ENCODE peak calls at places on chromosome 15, in ten cellular contexts. One of them, this sample, is unnamed.
A peak's percentile ranks its signal among the peaks of the same experiment; 100 is the strongest.

GRCh38 chr15:68151277-68151676 is 53.9 kb downstream of the CALML4 start:
- DNase-seq in Panc1: no peak
- DNase-seq in breast epithelium: no peak
- DNase-seq in tibial artery: no peak
- DNase-seq in IMR-90: peak; percentile 53
- DNase-seq in AG04450: no peak
- DNase-seq in fibroblast of lung: peak; percentile 10
- DNase-seq in heart left ventricle: no peak
- DNase-seq in heart right ventricle: no peak
- DNase-seq in neural progenitor cell: no peak
- DNase-seq in this sample: no peak

GRCh38 chr15:73244333-73244732 is 124.4 kb downstream of the HCN4 start:
- DNase-seq in neural progenitor cell: peak; percentile 58
- DNase-seq in IMR-90: no peak
- DNase-seq in tibial artery: no peak
- DNase-seq in heart right ventricle: no peak
- DNase-seq in fibroblast of lung: no peak
- DNase-seq in breast epithelium: no peak
- DNase-seq in AG04450: no peak
- DNase-seq in heart left ventricle: no peak
- DNase-seq in Panc1: no peak
- DNase-seq in this sample: no peak

GRCh38 chr15:58987036-58987435 is 427 bp upstream of the RNF111 start:
- DNase-seq in neural progenitor cell: no peak
- DNase-seq in heart right ventricle: no peak
- DNase-seq in AG04450: no peak
- DNase-seq in tibial artery: no peak
- DNase-seq in fibroblast of lung: peak; percentile 7
- DNase-seq in Panc1: no peak
- DNase-seq in IMR-90: peak; percentile 57
- DNase-seq in heart left ventricle: no peak
- DNase-seq in breast epithelium: no peak
- DNase-seq in this sample: no peak

GRCh38 chr15:62940755-62941361 is 101.7 kb upstream of the TPM1 start:
- DNase-seq in Panc1: no peak
- DNase-seq in heart right ventricle: peak; percentile 79
- DNase-seq in fibroblast of lung: peak; percentile 98
- DNase-seq in breast epithelium: no peak
- DNase-seq in neural progenitor cell: no peak
- DNase-seq in AG04450: peak; percentile 80
- DNase-seq in IMR-90: peak; percentile 98
- DNase-seq in tibial artery: peak; percentile 93
- DNase-seq in heart left ventricle: peak; percentile 82
- DNase-seq in this sample: peak; percentile 69

GRCh38 chr15:78092111-78093041 is at the start of gene SH2D7:
- DNase-seq in fibroblast of lung: peak; percentile 27
- DNase-seq in IMR-90: no peak
- DNase-seq in heart left ventricle: peak; percentile 36
- DNase-seq in Panc1: no peak
- DNase-seq in tibial artery: peak; percentile 61
- DNase-seq in neural progenitor cell: no peak
- DNase-seq in breast epithelium: no peak
- DNase-seq in AG04450: no peak
- DNase-seq in heart right ventricle: no peak
- DNase-seq in this sample: peak; percentile 35

GRCh38 chr15:35557012-35557411 is 11.0 kb upstream of the DPH6 start:
- DNase-seq in heart left ventricle: no peak
- DNase-seq in fibroblast of lung: no peak
- DNase-seq in Panc1: no peak
- DNase-seq in AG04450: no peak
- DNase-seq in neural progenitor cell: no peak
- DNase-seq in heart right ventricle: no peak
- DNase-seq in breast epithelium: no peak
- DNase-seq in IMR-90: no peak
- DNase-seq in tibial artery: no peak
- DNase-seq in this sample: no peak

GRCh38 chr15:85013785-85014184 is 32.1 kb downstream of the PDE8A start:
- DNase-seq in IMR-90: no peak
- DNase-seq in breast epithelium: no peak
- DNase-seq in AG04450: no peak
- DNase-seq in fibroblast of lung: no peak
- DNase-seq in neural progenitor cell: no peak
- DNase-seq in heart right ventricle: no peak
- DNase-seq in heart left ventricle: no peak
- DNase-seq in Panc1: no peak
- DNase-seq in tibial artery: no peak
- DNase-seq in this sample: no peak

GRCh38 chr15:94240486-94240885 is 9.1 kb downstream of the MCTP2 start:
- DNase-seq in AG04450: no peak
- DNase-seq in IMR-90: no peak
- DNase-seq in heart left ventricle: no peak
- DNase-seq in neural progenitor cell: no peak
- DNase-seq in fibroblast of lung: no peak
- DNase-seq in heart right ventricle: no peak
- DNase-seq in tibial artery: no peak
- DNase-seq in Panc1: no peak
- DNase-seq in breast epithelium: no peak
- DNase-seq in this sample: no peak

GRCh38 chr15:92394327-92395175 is 870 bp downstream of the ST8SIA2 start:
- DNase-seq in breast epithelium: no peak
- DNase-seq in IMR-90: no peak
- DNase-seq in neural progenitor cell: peak; percentile 74
- DNase-seq in heart right ventricle: no peak
- DNase-seq in Panc1: no peak
- DNase-seq in tibial artery: no peak
- DNase-seq in fibroblast of lung: peak; percentile 24
- DNase-seq in heart left ventricle: no peak
- DNase-seq in AG04450: no peak
- DNase-seq in this sample: peak; percentile 52

GRCh38 chr15:53982281-53982680 is 4.0 kb downstream of the UNC13C start:
- DNase-seq in IMR-90: no peak
- DNase-seq in fibroblast of lung: no peak
- DNase-seq in Panc1: no peak
- DNase-seq in heart right ventricle: no peak
- DNase-seq in tibial artery: no peak
- DNase-seq in breast epithelium: no peak
- DNase-seq in AG04450: no peak
- DNase-seq in neural progenitor cell: no peak
- DNase-seq in heart left ventricle: no peak
- DNase-seq in this sample: no peak

GRCh38 chr15:78065973-78066946 is 11.3 kb downstream of the TBC1D2B start:
- DNase-seq in neural progenitor cell: no peak
- DNase-seq in heart left ventricle: no peak
- DNase-seq in tibial artery: peak; percentile 59
- DNase-seq in fibroblast of lung: peak; percentile 84
- DNase-seq in breast epithelium: no peak
- DNase-seq in heart right ventricle: no peak
- DNase-seq in IMR-90: no peak
- DNase-seq in AG04450: no peak
- DNase-seq in Panc1: no peak
- DNase-seq in this sample: no peak

GRCh38 chr15:62515696-62516395 is 350.8 kb upstream of the C2CD4B start:
- DNase-seq in breast epithelium: no peak
- DNase-seq in fibroblast of lung: no peak
- DNase-seq in IMR-90: no peak
- DNase-seq in tibial artery: no peak
- DNase-seq in heart right ventricle: no peak
- DNase-seq in heart left ventricle: no peak
- DNase-seq in neural progenitor cell: no peak
- DNase-seq in Panc1: no peak
- DNase-seq in AG04450: no peak
- DNase-seq in this sample: no peak

GRCh38 chr15:99961011-99961441 is 227.8 kb upstream of the LYSMD4 start:
- DNase-seq in AG04450: no peak
- DNase-seq in Panc1: no peak
- DNase-seq in neural progenitor cell: peak; percentile 49
- DNase-seq in fibroblast of lung: no peak
- DNase-seq in tibial artery: peak; percentile 61
- DNase-seq in heart right ventricle: no peak
- DNase-seq in IMR-90: no peak
- DNase-seq in heart left ventricle: peak; percentile 29
- DNase-seq in breast epithelium: peak; percentile 40
- DNase-seq in this sample: no peak

GRCh38 chr15:92810418-92811138 is 89.5 kb upstream of the CHD2 start:
- DNase-seq in fibroblast of lung: peak; percentile 82
- DNase-seq in Panc1: no peak
- DNase-seq in breast epithelium: no peak
- DNase-seq in IMR-90: peak; percentile 78
- DNase-seq in heart left ventricle: peak; percentile 75
- DNase-seq in tibial artery: peak; percentile 84
- DNase-seq in heart right ventricle: peak; percentile 72
- DNase-seq in neural progenitor cell: peak; percentile 77
- DNase-seq in AG04450: no peak
- DNase-seq in this sample: peak; percentile 55

DNA sequence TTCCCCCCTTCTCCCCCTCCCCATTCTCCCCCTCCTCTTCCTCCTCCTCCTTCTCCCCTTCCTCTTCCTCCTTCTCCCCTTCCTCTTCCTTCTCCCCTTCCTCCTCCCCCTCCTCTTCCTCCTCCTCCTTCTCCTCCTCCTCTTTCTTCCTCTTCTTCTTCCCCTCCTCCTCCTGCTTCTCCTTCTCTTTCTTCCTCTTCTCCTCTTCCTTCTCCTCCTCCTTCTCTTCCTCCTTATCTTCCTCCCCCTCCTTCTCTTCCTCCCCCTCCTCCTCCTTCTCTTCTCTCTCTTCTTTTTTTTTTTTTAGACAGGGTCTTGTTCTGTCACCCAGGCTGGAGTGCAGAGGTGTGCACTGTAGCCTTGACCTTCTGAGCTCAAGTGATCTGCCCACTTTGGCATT is 21.2 kb upstream of the LCTL start:
- DNase-seq in AG04450: no peak
- DNase-seq in neural progenitor cell: no peak
- DNase-seq in heart left ventricle: no peak
- DNase-seq in heart right ventricle: no peak
- DNase-seq in tibial artery: no peak
- DNase-seq in Panc1: no peak
- DNase-seq in fibroblast of lung: no peak
- DNase-seq in breast epithelium: no peak
- DNase-seq in IMR-90: no peak
- DNase-seq in this sample: no peak
- H3K9me3 ChIP-seq in AG04450: no peaks in the 10 kb centered on the region
- H3K9me3 ChIP-seq in neural progenitor cell: no peaks in the 10 kb centered on the region
- H3K9me3 ChIP-seq in heart left ventricle: no peaks in the 10 kb centered on the region
- H3K9me3 ChIP-seq in heart right ventricle: no peaks in the 10 kb centered on the region
- H3K9me3 ChIP-seq in tibial artery: no peaks in the 10 kb centered on the region
- H3K9me3 ChIP-seq in Panc1: no peaks in the 10 kb centered on the region
- H3K9me3 ChIP-seq in fibroblast of lung: no peaks in the 10 kb centered on the region
- H3K9me3 ChIP-seq in breast epithelium: no peaks in the 10 kb centered on the region
- H3K9me3 ChIP-seq in IMR-90: no peaks in the 10 kb centered on the region
- H3K9me3 ChIP-seq in this sample: no peaks in the 10 kb centered on the region

GRCh38 chr15:27764339-27764738 is 334.8 kb downstream of the OCA2 start:
- DNase-seq in AG04450: no peak
- DNase-seq in heart left ventricle: no peak
- DNase-seq in neural progenitor cell: no peak
- DNase-seq in IMR-90: no peak
- DNase-seq in heart right ventricle: no peak
- DNase-seq in tibial artery: no peak
- DNase-seq in fibroblast of lung: no peak
- DNase-seq in breast epithelium: no peak
- DNase-seq in Panc1: no peak
- DNase-seq in this sample: no peak
- TF ChIP-seq CTCF in AG04450: no peak
- TF ChIP-seq CTCF in heart left ventricle: no peak
- TF ChIP-seq CTCF in neural progenitor cell: no peak
- TF ChIP-seq CTCF in IMR-90: no peak
- TF ChIP-seq CTCF in heart right ventricle: no peak
- TF ChIP-seq CTCF in tibial artery: no peak
- TF ChIP-seq CTCF in fibroblast of lung: no peak
- TF ChIP-seq CTCF in breast epithelium: no peak
- TF ChIP-seq CTCF in Panc1: no peak
- TF ChIP-seq CTCF in this sample: no peak

DNA sequence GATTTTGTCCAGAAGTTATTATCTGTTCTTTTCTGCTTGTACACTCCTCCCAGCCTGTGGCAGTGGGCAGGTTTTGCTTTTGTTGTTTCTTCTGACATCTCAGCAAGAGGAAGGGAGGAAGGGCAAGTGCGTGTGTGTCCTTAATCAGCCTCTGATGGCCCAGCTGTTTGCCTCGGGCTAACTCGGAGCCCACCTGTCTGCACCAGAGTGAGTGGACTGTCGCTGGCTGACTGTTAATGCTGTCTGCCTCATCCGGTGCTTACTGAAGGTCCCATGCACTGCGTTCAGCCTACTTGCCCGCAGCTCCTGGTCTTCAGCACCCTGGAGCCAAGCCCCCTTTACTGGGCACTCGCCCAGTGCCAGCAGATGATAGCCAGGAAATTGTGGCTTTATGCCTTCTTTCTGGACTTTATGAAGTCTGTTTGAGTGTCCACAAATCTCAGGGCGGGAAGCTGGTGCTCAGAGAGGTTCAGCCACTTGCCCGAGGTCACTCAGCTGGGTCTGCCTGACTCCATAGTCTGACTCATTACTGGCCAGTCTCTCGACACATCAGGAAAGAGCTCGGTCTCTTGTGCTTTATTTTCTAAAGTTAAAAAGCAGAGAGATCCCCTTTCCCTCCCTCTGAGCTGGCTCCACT is 89.5 kb downstream of the CHRNA7 start:
- DNase-seq in heart right ventricle: no peak
- DNase-seq in AG04450: no peak
- DNase-seq in IMR-90: no peak
- DNase-seq in fibroblast of lung: no peak
- DNase-seq in neural progenitor cell: no peak
- DNase-seq in Panc1: no peak
- DNase-seq in breast epithelium: no peak
- DNase-seq in tibial artery: no peak
- DNase-seq in heart left ventricle: no peak
- DNase-seq in this sample: peak; percentile 86
- H3K9me3 ChIP-seq in heart right ventricle: no peaks in the 10 kb centered on the region
- H3K9me3 ChIP-seq in AG04450: no peaks in the 10 kb centered on the region
- H3K9me3 ChIP-seq in IMR-90: no peaks in the 10 kb centered on the region
- H3K9me3 ChIP-seq in fibroblast of lung: no peaks in the 10 kb centered on the region
- H3K9me3 ChIP-seq in neural progenitor cell: no peaks in the 10 kb centered on the region
- H3K9me3 ChIP-seq in Panc1: no peaks in the 10 kb centered on the region
- H3K9me3 ChIP-seq in breast epithelium: no peaks in the 10 kb centered on the region
- H3K9me3 ChIP-seq in tibial artery: no peaks in the 10 kb centered on the region
- H3K9me3 ChIP-seq in heart left ventricle: no peaks in the 10 kb centered on the region
- H3K9me3 ChIP-seq in this sample: no peaks in the 10 kb centered on the region

GRCh38 chr15:40697916-40698315 is 2.9 kb downstream of the RAD51 start:
- DNase-seq in breast epithelium: no peak
- DNase-seq in fibroblast of lung: no peak
- DNase-seq in IMR-90: no peak
- DNase-seq in heart left ventricle: no peak
- DNase-seq in tibial artery: no peak
- DNase-seq in AG04450: no peak
- DNase-seq in neural progenitor cell: no peak
- DNase-seq in Panc1: no peak
- DNase-seq in heart right ventricle: no peak
- DNase-seq in this sample: no peak

GRCh38 chr15:40706121-40706520 is 11.1 kb downstream of the RAD51 start:
- DNase-seq in AG04450: no peak
- DNase-seq in heart right ventricle: no peak
- DNase-seq in neural progenitor cell: no peak
- DNase-seq in tibial artery: no peak
- DNase-seq in fibroblast of lung: no peak
- DNase-seq in breast epithelium: no peak
- DNase-seq in IMR-90: no peak
- DNase-seq in Panc1: no peak
- DNase-seq in heart left ventricle: no peak
- DNase-seq in this sample: no peak

GRCh38 chr15:40696228-40696627 is 1.3 kb downstream of the RAD51 start:
- DNase-seq in heart left ventricle: no peak
- DNase-seq in fibroblast of lung: no peak
- DNase-seq in IMR-90: no peak
- DNase-seq in Panc1: no peak
- DNase-seq in neural progenitor cell: no peak
- DNase-seq in tibial artery: no peak
- DNase-seq in breast epithelium: no peak
- DNase-seq in heart right ventricle: no peak
- DNase-seq in AG04450: no peak
- DNase-seq in this sample: no peak

GRCh38 chr15:40702077-40702476 is 7.1 kb downstream of the RAD51 start:
- DNase-seq in heart right ventricle: no peak
- DNase-seq in fibroblast of lung: no peak
- DNase-seq in heart left ventricle: no peak
- DNase-seq in AG04450: no peak
- DNase-seq in breast epithelium: no peak
- DNase-seq in neural progenitor cell: no peak
- DNase-seq in IMR-90: peak; percentile 28
- DNase-seq in Panc1: no peak
- DNase-seq in tibial artery: no peak
- DNase-seq in this sample: no peak
- TF ChIP-seq CTCF in heart right ventricle: no peak
- TF ChIP-seq CTCF in fibroblast of lung: no peak
- TF ChIP-seq CTCF in heart left ventricle: no peak
- TF ChIP-seq CTCF in AG04450: peak; percentile 39
- TF ChIP-seq CTCF in breast epithelium: no peak
- TF ChIP-seq CTCF in neural progenitor cell: peak; percentile 22
- TF ChIP-seq CTCF in IMR-90: peak; percentile 34
- TF ChIP-seq CTCF in Panc1: no peak
- TF ChIP-seq CTCF in tibial artery: no peak
- TF ChIP-seq CTCF in this sample: peak; percentile 33

This sample was measured in BE2C.